ENCODE peak calls at places on chromosomes 4 and X, in ten cellular contexts. One of them, this sample, is unnamed.

GRCh38 chr4:1170805-1171305 is 1.5 kb downstream of the SPON2 start:
- DNase-seq in lower lobe of right lung: no peak
- DNase-seq in BE2C: no peak
- DNase-seq in endothelial cell of umbilical vein: no peak
- DNase-seq in GM23248: no peak
- DNase-seq in psoas muscle: no peak
- DNase-seq in CD8-positive, alpha-beta memory T cell: no peak
- DNase-seq in H9: no peak
- DNase-seq in heart right ventricle: no peak
- DNase-seq in sigmoid colon: peak; percentile 68
- DNase-seq in this sample: no peak

GRCh38 chrX:48514126-48514806 is 5.5 kb downstream of the PORCN start:
- DNase-seq in GM23248: no peak
- DNase-seq in H9: no peak
- DNase-seq in heart right ventricle: no peak
- DNase-seq in CD8-positive, alpha-beta memory T cell: no peak
- DNase-seq in sigmoid colon: no peak
- DNase-seq in psoas muscle: no peak
- DNase-seq in endothelial cell of umbilical vein: no peak
- DNase-seq in BE2C: no peak
- DNase-seq in lower lobe of right lung: no peak
- DNase-seq in this sample: no peak

GRCh38 chrX:118974088-118974907 is at the start of gene LONRF3:
- DNase-seq in CD8-positive, alpha-beta memory T cell: peak; percentile 70
- DNase-seq in GM23248: peak; percentile 70
- DNase-seq in psoas muscle: peak; percentile 77
- DNase-seq in H9: no peak
- DNase-seq in heart right ventricle: peak; percentile 65
- DNase-seq in lower lobe of right lung: peak; percentile 88
- DNase-seq in endothelial cell of umbilical vein: peak; percentile 58
- DNase-seq in sigmoid colon: peak; percentile 94
- DNase-seq in BE2C: peak; percentile 22
- DNase-seq in this sample: peak; percentile 40

GRCh38 chr4:139014391-139015268 is 951 bp upstream of the NOCT start:
- DNase-seq in psoas muscle: no peak
- DNase-seq in lower lobe of right lung: no peak
- DNase-seq in GM23248: peak; percentile 88
- DNase-seq in H9: no peak
- DNase-seq in endothelial cell of umbilical vein: peak; percentile 98
- DNase-seq in BE2C: peak; percentile 27
- DNase-seq in sigmoid colon: peak; percentile 15
- DNase-seq in CD8-positive, alpha-beta memory T cell: no peak
- DNase-seq in heart right ventricle: no peak
- DNase-seq in this sample: peak; percentile 85

GRCh38 chr4:139916041-139916440 is 237.9 kb downstream of the MAML3 start:
- DNase-seq in H9: no peak
- DNase-seq in sigmoid colon: no peak
- DNase-seq in endothelial cell of umbilical vein: no peak
- DNase-seq in psoas muscle: no peak
- DNase-seq in BE2C: no peak
- DNase-seq in heart right ventricle: no peak
- DNase-seq in CD8-positive, alpha-beta memory T cell: no peak
- DNase-seq in lower lobe of right lung: no peak
- DNase-seq in GM23248: peak; percentile 23
- DNase-seq in this sample: no peak

GRCh38 chr4:88497859-88498409 is 25.6 kb downstream of the PYURF start:
- DNase-seq in BE2C: no peak
- DNase-seq in CD8-positive, alpha-beta memory T cell: no peak
- DNase-seq in lower lobe of right lung: no peak
- DNase-seq in H9: no peak
- DNase-seq in endothelial cell of umbilical vein: no peak
- DNase-seq in GM23248: no peak
- DNase-seq in psoas muscle: no peak
- DNase-seq in sigmoid colon: no peak
- DNase-seq in heart right ventricle: no peak
- DNase-seq in this sample: no peak

GRCh38 chrX:40207626-40208025 is 109.9 kb upstream of the BCOR start:
- DNase-seq in GM23248: peak; percentile 50
- DNase-seq in endothelial cell of umbilical vein: no peak
- DNase-seq in lower lobe of right lung: no peak
- DNase-seq in CD8-positive, alpha-beta memory T cell: no peak
- DNase-seq in heart right ventricle: no peak
- DNase-seq in sigmoid colon: no peak
- DNase-seq in H9: no peak
- DNase-seq in BE2C: no peak
- DNase-seq in psoas muscle: no peak
- DNase-seq in this sample: no peak

GRCh38 chr4:109395694-109396093 is 37.9 kb upstream of the SEC24B start:
- DNase-seq in CD8-positive, alpha-beta memory T cell: no peak
- DNase-seq in lower lobe of right lung: no peak
- DNase-seq in psoas muscle: no peak
- DNase-seq in endothelial cell of umbilical vein: no peak
- DNase-seq in heart right ventricle: no peak
- DNase-seq in sigmoid colon: no peak
- DNase-seq in GM23248: no peak
- DNase-seq in BE2C: no peak
- DNase-seq in H9: no peak
- DNase-seq in this sample: no peak

GRCh38 chr4:6733358-6734164 is 17.6 kb downstream of the BLOC1S4 start:
- DNase-seq in CD8-positive, alpha-beta memory T cell: no peak
- DNase-seq in heart right ventricle: no peak
- DNase-seq in sigmoid colon: no peak
- DNase-seq in H9: no peak
- DNase-seq in psoas muscle: no peak
- DNase-seq in BE2C: no peak
- DNase-seq in GM23248: no peak
- DNase-seq in lower lobe of right lung: no peak
- DNase-seq in endothelial cell of umbilical vein: no peak
- DNase-seq in this sample: no peak

GRCh38 chr4:6731301-6731641 is 15.3 kb downstream of the BLOC1S4 start:
- DNase-seq in H9: no peak
- DNase-seq in CD8-positive, alpha-beta memory T cell: no peak
- DNase-seq in GM23248: no peak
- DNase-seq in sigmoid colon: no peak
- DNase-seq in endothelial cell of umbilical vein: no peak
- DNase-seq in psoas muscle: no peak
- DNase-seq in lower lobe of right lung: no peak
- DNase-seq in BE2C: no peak
- DNase-seq in heart right ventricle: no peak
- DNase-seq in this sample: no peak

GRCh38 chr4:6732441-6733357 is 16.7 kb downstream of the BLOC1S4 start:
- DNase-seq in sigmoid colon: peak; percentile 80
- DNase-seq in lower lobe of right lung: peak; percentile 80
- DNase-seq in H9: no peak
- DNase-seq in BE2C: no peak
- DNase-seq in GM23248: peak; percentile 97
- DNase-seq in heart right ventricle: peak; percentile 76
- DNase-seq in psoas muscle: peak; percentile 82
- DNase-seq in endothelial cell of umbilical vein: peak; percentile 15
- DNase-seq in CD8-positive, alpha-beta memory T cell: no peak
- DNase-seq in this sample: peak; percentile 92

GRCh38 chr4:6731780-6732179 is 15.8 kb downstream of the BLOC1S4 start:
- DNase-seq in psoas muscle: no peak
- DNase-seq in sigmoid colon: no peak
- DNase-seq in heart right ventricle: no peak
- DNase-seq in GM23248: no peak
- DNase-seq in H9: no peak
- DNase-seq in BE2C: no peak
- DNase-seq in lower lobe of right lung: no peak
- DNase-seq in endothelial cell of umbilical vein: no peak
- DNase-seq in CD8-positive, alpha-beta memory T cell: no peak
- DNase-seq in this sample: no peak

DNA sequence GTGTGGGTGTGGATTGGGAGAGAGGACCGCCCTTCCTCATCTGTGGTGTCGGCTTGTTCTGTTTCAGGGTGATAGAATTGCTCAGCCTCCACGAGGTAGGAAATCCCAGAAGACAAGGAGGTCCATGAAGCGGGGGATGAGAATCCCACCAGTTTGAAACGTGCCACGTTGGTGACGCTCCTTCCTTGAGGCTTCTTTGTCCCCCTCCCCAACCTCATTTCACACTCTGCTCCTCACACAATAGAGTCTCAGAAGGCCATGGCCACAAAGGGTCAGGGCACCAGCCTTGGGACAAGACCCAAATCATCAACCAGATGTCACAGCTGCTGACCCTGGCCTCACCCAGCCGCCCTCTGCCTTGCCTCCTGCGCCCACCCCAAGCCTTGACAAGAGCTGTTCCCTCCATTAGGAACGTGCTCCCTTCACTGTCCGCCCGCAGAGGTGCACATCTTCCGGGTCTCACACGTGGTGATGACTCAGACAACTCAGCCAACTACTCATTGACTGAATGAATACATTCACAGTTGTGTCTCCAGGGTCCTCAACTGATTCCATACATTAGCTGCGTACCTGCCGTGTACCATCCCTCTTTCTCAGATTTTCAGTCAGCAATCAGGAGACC is 18.3 kb downstream of the BLOC1S4 start:
- DNase-seq in BE2C: no peak
- DNase-seq in H9: no peak
- DNase-seq in endothelial cell of umbilical vein: no peak
- DNase-seq in lower lobe of right lung: no peak
- DNase-seq in sigmoid colon: no peak
- DNase-seq in CD8-positive, alpha-beta memory T cell: no peak
- DNase-seq in psoas muscle: no peak
- DNase-seq in GM23248: no peak
- DNase-seq in heart right ventricle: no peak
- DNase-seq in this sample: no peak
- H3K4me1 ChIP-seq in BE2C: no peaks in the 10 kb centered on the region
- H3K4me1 ChIP-seq in H9: no peaks in the 10 kb centered on the region
- H3K4me1 ChIP-seq in endothelial cell of umbilical vein: peaks cover 3% of the 10 kb centered on the region
- H3K4me1 ChIP-seq in lower lobe of right lung: peaks cover 14% of the 10 kb centered on the region
- H3K4me1 ChIP-seq in sigmoid colon: peaks cover 9% of the 10 kb centered on the region
- H3K4me1 ChIP-seq in CD8-positive, alpha-beta memory T cell: no peaks in the 10 kb centered on the region
- H3K4me1 ChIP-seq in psoas muscle: peaks cover 12% of the 10 kb centered on the region
- H3K4me1 ChIP-seq in GM23248: peaks cover 15% of the 10 kb centered on the region
- H3K4me1 ChIP-seq in heart right ventricle: peaks cover 4% of the 10 kb centered on the region
- H3K4me1 ChIP-seq in this sample: peaks cover 18% of the 10 kb centered on the region

DNA sequence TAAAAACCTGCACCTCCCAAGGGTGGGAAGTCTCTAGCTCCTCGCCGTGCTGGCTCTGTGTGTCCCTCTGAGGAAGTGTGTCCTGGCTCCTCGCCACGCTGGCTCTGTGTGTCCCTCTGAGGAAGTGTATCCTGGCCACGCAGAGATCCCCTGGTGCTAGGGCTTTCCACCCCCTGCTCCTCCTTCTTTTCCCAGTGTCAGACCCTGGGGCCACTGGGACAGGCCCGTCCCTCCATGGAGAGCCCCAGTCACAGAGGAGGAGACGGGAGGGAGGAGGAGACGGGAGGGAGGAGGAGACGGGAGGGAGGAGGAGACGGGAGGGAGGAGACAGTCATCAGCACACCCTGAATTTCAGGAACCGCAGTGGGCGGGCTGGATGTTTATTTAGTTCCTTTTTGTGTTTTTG is 53.8 kb upstream of the HGFAC start:
- DNase-seq in GM23248: peak; percentile 76
- DNase-seq in lower lobe of right lung: peak; percentile 92
- DNase-seq in psoas muscle: peak; percentile 86
- DNase-seq in endothelial cell of umbilical vein: peak; percentile 58
- DNase-seq in sigmoid colon: peak; percentile 93
- DNase-seq in H9: no peak
- DNase-seq in heart right ventricle: peak; percentile 88
- DNase-seq in CD8-positive, alpha-beta memory T cell: no peak
- DNase-seq in BE2C: peak; percentile 39
- DNase-seq in this sample: peak; percentile 69
- H3K4me1 ChIP-seq in GM23248: peaks cover 18% of the 10 kb centered on the region
- H3K4me1 ChIP-seq in lower lobe of right lung: peaks cover 61% of the 10 kb centered on the region
- H3K4me1 ChIP-seq in psoas muscle: peaks cover 23% of the 10 kb centered on the region
- H3K4me1 ChIP-seq in endothelial cell of umbilical vein: peaks cover 37% of the 10 kb centered on the region
- H3K4me1 ChIP-seq in sigmoid colon: peaks cover 28% of the 10 kb centered on the region
- H3K4me1 ChIP-seq in H9: peaks cover 3% of the 10 kb centered on the region
- H3K4me1 ChIP-seq in heart right ventricle: peaks cover 29% of the 10 kb centered on the region
- H3K4me1 ChIP-seq in CD8-positive, alpha-beta memory T cell: no peaks in the 10 kb centered on the region
- H3K4me1 ChIP-seq in BE2C: peaks cover 13% of the 10 kb centered on the region
- H3K4me1 ChIP-seq in this sample: peaks cover 31% of the 10 kb centered on the region

GRCh38 chr4:123300625-123301024 is 96.0 kb upstream of the SPRY1 start:
- DNase-seq in BE2C: no peak
- DNase-seq in lower lobe of right lung: no peak
- DNase-seq in sigmoid colon: no peak
- DNase-seq in psoas muscle: no peak
- DNase-seq in heart right ventricle: no peak
- DNase-seq in endothelial cell of umbilical vein: no peak
- DNase-seq in GM23248: no peak
- DNase-seq in H9: no peak
- DNase-seq in CD8-positive, alpha-beta memory T cell: no peak
- DNase-seq in this sample: no peak
- H3K4me1 ChIP-seq in BE2C: no peaks in the 10 kb centered on the region
- H3K4me1 ChIP-seq in lower lobe of right lung: no peaks in the 10 kb centered on the region
- H3K4me1 ChIP-seq in sigmoid colon: no peaks in the 10 kb centered on the region
- H3K4me1 ChIP-seq in psoas muscle: no peaks in the 10 kb centered on the region
- H3K4me1 ChIP-seq in heart right ventricle: peaks cover 11% of the 10 kb centered on the region
- H3K4me1 ChIP-seq in endothelial cell of umbilical vein: no peaks in the 10 kb centered on the region
- H3K4me1 ChIP-seq in GM23248: peaks cover 18% of the 10 kb centered on the region
- H3K4me1 ChIP-seq in H9: peaks cover 10% of the 10 kb centered on the region
- H3K4me1 ChIP-seq in CD8-positive, alpha-beta memory T cell: no peaks in the 10 kb centered on the region
- H3K4me1 ChIP-seq in this sample: peaks cover 48% of the 10 kb centered on the region

GRCh38 chr4:76206222-76206942 is 7.2 kb downstream of the SCARB2 start:
- DNase-seq in CD8-positive, alpha-beta memory T cell: no peak
- DNase-seq in sigmoid colon: no peak
- DNase-seq in heart right ventricle: no peak
- DNase-seq in psoas muscle: no peak
- DNase-seq in lower lobe of right lung: no peak
- DNase-seq in GM23248: peak; percentile 62
- DNase-seq in endothelial cell of umbilical vein: no peak
- DNase-seq in BE2C: peak; percentile 58
- DNase-seq in H9: no peak
- DNase-seq in this sample: peak; percentile 82

GRCh38 chr4:76200771-76201224 is 12.8 kb downstream of the SCARB2 start:
- DNase-seq in heart right ventricle: no peak
- DNase-seq in BE2C: no peak
- DNase-seq in lower lobe of right lung: peak; percentile 59
- DNase-seq in endothelial cell of umbilical vein: no peak
- DNase-seq in sigmoid colon: no peak
- DNase-seq in H9: no peak
- DNase-seq in GM23248: no peak
- DNase-seq in psoas muscle: peak; percentile 71
- DNase-seq in CD8-positive, alpha-beta memory T cell: no peak
- DNase-seq in this sample: no peak

GRCh38 chr4:76204936-76205335 is 8.7 kb downstream of the SCARB2 start:
- DNase-seq in BE2C: no peak
- DNase-seq in GM23248: no peak
- DNase-seq in H9: no peak
- DNase-seq in sigmoid colon: no peak
- DNase-seq in lower lobe of right lung: no peak
- DNase-seq in endothelial cell of umbilical vein: no peak
- DNase-seq in psoas muscle: no peak
- DNase-seq in CD8-positive, alpha-beta memory T cell: no peak
- DNase-seq in heart right ventricle: no peak
- DNase-seq in this sample: no peak

GRCh38 chr4:76199664-76200211 is 13.9 kb downstream of the SCARB2 start:
- DNase-seq in endothelial cell of umbilical vein: peak; percentile 59
- DNase-seq in GM23248: no peak
- DNase-seq in H9: peak; percentile 33
- DNase-seq in BE2C: peak; percentile 36
- DNase-seq in lower lobe of right lung: no peak
- DNase-seq in psoas muscle: no peak
- DNase-seq in sigmoid colon: no peak
- DNase-seq in CD8-positive, alpha-beta memory T cell: no peak
- DNase-seq in heart right ventricle: no peak
- DNase-seq in this sample: no peak

DNA sequence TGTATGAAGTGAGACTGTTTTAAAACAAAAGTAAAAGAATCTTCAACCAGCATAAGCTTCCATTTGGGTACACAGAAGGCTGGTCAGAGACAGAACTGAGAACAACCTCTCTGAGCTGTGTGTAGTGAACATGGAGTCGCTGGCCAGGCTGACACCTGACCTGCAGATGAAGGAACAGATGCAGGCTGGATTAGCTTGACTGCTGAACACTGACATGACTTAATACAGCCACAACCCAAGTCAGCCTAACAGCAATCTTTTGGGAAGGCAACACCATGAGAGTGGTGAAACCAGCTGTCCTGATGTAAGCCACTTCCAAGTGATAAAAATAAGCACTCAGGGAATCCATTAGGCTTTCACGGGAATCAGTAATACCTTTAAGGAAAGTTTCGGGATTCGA is 10.1 kb downstream of the SCARB2 start:
- DNase-seq in BE2C: no peak
- DNase-seq in psoas muscle: peak; percentile 42
- DNase-seq in lower lobe of right lung: no peak
- DNase-seq in sigmoid colon: no peak
- DNase-seq in GM23248: no peak
- DNase-seq in CD8-positive, alpha-beta memory T cell: no peak
- DNase-seq in endothelial cell of umbilical vein: no peak
- DNase-seq in heart right ventricle: no peak
- DNase-seq in H9: no peak
- DNase-seq in this sample: no peak
- H3K4me1 ChIP-seq in BE2C: peaks cover 59% of the 10 kb centered on the region
- H3K4me1 ChIP-seq in psoas muscle: peaks cover 94% of the 10 kb centered on the region
- H3K4me1 ChIP-seq in lower lobe of right lung: peaks cover 89% of the 10 kb centered on the region
- H3K4me1 ChIP-seq in sigmoid colon: peaks cover 89% of the 10 kb centered on the region
- H3K4me1 ChIP-seq in GM23248: peaks cover 36% of the 10 kb centered on the region
- H3K4me1 ChIP-seq in CD8-positive, alpha-beta memory T cell: peaks cover 17% of the 10 kb centered on the region
- H3K4me1 ChIP-seq in endothelial cell of umbilical vein: peaks cover 25% of the 10 kb centered on the region
- H3K4me1 ChIP-seq in heart right ventricle: peaks cover 85% of the 10 kb centered on the region
- H3K4me1 ChIP-seq in H9: no peaks in the 10 kb centered on the region
- H3K4me1 ChIP-seq in this sample: peaks cover 91% of the 10 kb centered on the region

This sample was measured in adipocyte.